ENCODE peak calls at places on chromosomes 6 and 20, in six cellular contexts. B is brain microvascular endothelial cell; G is SW480; C is SJSA1; Y is effector CD4-positive, alpha-beta T cell; J is IMR-90. R is an unnamed sample.

GRCh38 chr6:93139408-93140081 is 279.8 kb downstream of the EPHA7 start:
- DNase-seq in B (no peak), G (no peak), C (no peak), Y (no peak), J (no peak), R (no peak)

GRCh38 chr6:26016326-26017275 is 54.0 kb downstream of the TRIM38 start:
- DNase-seq in B (no peak), G (no peak), C (no peak), Y (no peak), J (peak; percentile 34), R (no peak)

GRCh38 chr6:72524011-72524645 is 97.7 kb upstream of the KCNQ5 start:
- DNase-seq in B (no peak), G (peak; percentile 11), C (no peak), Y (no peak), J (no peak), R (no peak)

GRCh38 chr6:139687055-139687454 is 312.6 kb upstream of the CITED2 start:
- DNase-seq in B (no peak), G (no peak), C (no peak), Y (no peak), J (no peak), R (no peak)

GRCh38 chr6:149474108-149474935 is 10.5 kb downstream of the ZC3H12D start:
- DNase-seq in B (no peak), G (no peak), C (no peak), Y (no peak), J (no peak), R (no peak)

GRCh38 chr6:72552938-72553337 is 68.9 kb upstream of the KCNQ5 start:
- DNase-seq in B (peak; percentile 20), G (peak; percentile 17), C (no peak), Y (no peak), J (peak; percentile 18), R (no peak)

GRCh38 chr6:30810813-30811329 is 66.5 kb upstream of the IER3 start:
- DNase-seq in B (no peak), G (peak; percentile 98), C (no peak), Y (no peak), J (no peak), R (no peak)

GRCh38 chr20:47676912-47677311 is 108.4 kb downstream of the SULF2 start:
- DNase-seq in B (no peak), G (no peak), C (no peak), Y (no peak), J (no peak), R (no peak)

GRCh38 chr6:106527111-106527510 is 102.2 kb downstream of the RTN4IP1 start:
- DNase-seq in B (no peak), G (no peak), C (no peak), Y (no peak), J (no peak), R (no peak)

GRCh38 chr6:137776786-137777185 is 90.3 kb upstream of the TNFAIP3 start:
- DNase-seq in B (peak; percentile 68), G (no peak), C (peak; percentile 53), Y (no peak), J (peak; percentile 73), R (no peak)

GRCh38 chr20:13320702-13321101 is 99.6 kb downstream of the ISM1 start:
- DNase-seq in B (no peak), G (no peak), C (no peak), Y (no peak), J (no peak), R (no peak)

GRCh38 chr6:107624541-107624940 is 134.6 kb downstream of the SOBP start:
- DNase-seq in B (peak; percentile 16), G (peak; percentile 20), C (no peak), Y (no peak), J (peak; percentile 31), R (no peak)

GRCh38 chr6:35183935-35184334 is 29.8 kb upstream of the SCUBE3 start:
- DNase-seq in B (no peak), G (no peak), C (no peak), Y (no peak), J (no peak), R (no peak)

GRCh38 chr6:44080561-44081521 is 46.4 kb downstream of the MRPL14 start:
- DNase-seq in B (no peak), G (no peak), C (no peak), Y (no peak), J (no peak), R (no peak)

GRCh38 chr6:37547564-37548061 is 47.9 kb upstream of the CCDC167 start:
- DNase-seq in B (peak; percentile 27), G (no peak), C (no peak), Y (no peak), J (peak; percentile 71), R (peak; percentile 38)

GRCh38 chr6:148128014-148128730 is 214.5 kb upstream of the SASH1 start:
- DNase-seq in B (no peak), G (no peak), C (no peak), Y (no peak), J (no peak), R (no peak)

GRCh38 chr6:21586760-21587181 is 6.8 kb upstream of the SOX4 start:
- DNase-seq in B (no peak), G (no peak), C (no peak), Y (no peak), J (no peak), R (no peak)

GRCh38 chr6:45687570-45687969 is 309.8 kb upstream of the SUPT3H start:
- DNase-seq in B (no peak), G (no peak), C (peak; percentile 63), Y (no peak), J (no peak), R (no peak)